ENCODE peak calls at places on chromosomes 5 and 9, in six cellular contexts. P, S, J, I, N and U are unnamed samples.

GRCh38 chr5:36029914-36030313 is 36.8 kb downstream of the UGT3A2 start:
- DNase-seq in I (no peak), P (peak), S (no peak), N (no peak), J (no peak), U (no peak)

GRCh38 chr5:88691945-88692868 is 190.8 kb downstream of the MEF2C start:
- DNase-seq in I (no peak), N (peak), J (peak), P (no peak), S (no peak), U (no peak)

GRCh38 chr5:174065528-174066189 is 20.2 kb downstream of the NSG2 start:
- DNase-seq in N (peak), P (no peak), J (peak), S (no peak), I (peak), U (no peak)

GRCh38 chr9:93672622-93673270 is 96.4 kb downstream of the PHF2 start:
- DNase-seq in J (no peak), N (no peak), S (peak), P (peak), I (peak), U (no peak)

GRCh38 chr5:176816791-176817272 is 6.5 kb downstream of the UNC5A start:
- DNase-seq in N (no peak), I (no peak), J (peak), P (no peak), S (no peak), U (no peak)

GRCh38 chr5:32767948-32768427 is 56.9 kb downstream of the NPR3 start:
- DNase-seq in S (no peak), N (peak), J (no peak), I (no peak), P (no peak), U (peak)

GRCh38 chr5:33482335-33482734 is 41.6 kb downstream of the TARS1 start:
- DNase-seq in J (peak), I (no peak), N (no peak), S (no peak), P (no peak), U (no peak)

GRCh38 chr9:87238545-87238944 is 259.1 kb upstream of the DAPK1 start:
- DNase-seq in P (no peak), S (no peak), J (no peak), N (no peak), I (no peak), U (no peak)

GRCh38 chr5:159504857-159505304 is 174.6 kb upstream of the IL12B start:
- DNase-seq in P (no peak), J (no peak), I (no peak), N (peak), S (no peak), U (peak)

GRCh38 chr5:77774981-77775772 is 962 bp downstream of the TBCA start:
- DNase-seq in I (no peak), S (no peak), N (no peak), J (no peak), P (no peak), U (peak)

GRCh38 chr9:33734911-33735310 is 60.5 kb upstream of the PRSS3 start:
- DNase-seq in P (no peak), I (no peak), J (no peak), S (no peak), N (no peak), U (no peak)

GRCh38 chr5:141515141-141515540 is 26.3 kb downstream of the PCDHGC5 start:
- DNase-seq in S (no peak), N (no peak), I (no peak), P (no peak), J (no peak), U (no peak)

GRCh38 chr9:113524460-113524859 is 60.9 kb downstream of the RGS3 start:
- DNase-seq in J (no peak), S (no peak), I (peak), P (no peak), N (no peak), U (no peak)

GRCh38 chr5:177455036-177455660 is 8.5 kb downstream of the PRR7 start:
- DNase-seq in P (peak), N (peak), I (peak), J (peak), S (peak), U (peak)

GRCh38 chr5:93831449-93831848 is 90.0 kb upstream of the POU5F2 start:
- DNase-seq in S (no peak), N (peak), I (no peak), J (no peak), P (no peak), U (peak)

GRCh38 chr9:91943447-91943846 is 6.6 kb downstream of the ROR2 start:
- DNase-seq in S (no peak), J (no peak), N (no peak), P (no peak), I (no peak), U (no peak)

GRCh38 chr9:100352727-100353505 is at the start of gene TEX10:
- DNase-seq in N (peak), I (peak), J (peak), P (peak), S (peak), U (peak)

GRCh38 chr9:93818795-93819472 is 136.2 kb downstream of the BARX1 start:
- DNase-seq in N (no peak), I (no peak), S (no peak), J (no peak), P (no peak), U (no peak)

GRCh38 chr9:89513836-89514235 is 15.9 kb upstream of the SEMA4D start:
- DNase-seq in I (no peak), N (no peak), S (no peak), J (no peak), P (no peak), U (no peak)

GRCh38 chr5:171595801-171596231 is 176.4 kb downstream of the FGF18 start:
- DNase-seq in J (no peak), P (no peak), S (no peak), I (no peak), N (peak), U (no peak)

GRCh38 chr9:98017306-98017705 is 34.2 kb downstream of the ANP32B start:
- DNase-seq in N (no peak), S (no peak), I (no peak), J (no peak), P (no peak), U (no peak)

GRCh38 chr9:80147866-80148265 is 576.1 kb downstream of the TLE4 start:
- DNase-seq in I (no peak), P (no peak), N (no peak), J (peak), S (no peak), U (no peak)

GRCh38 chr9:80143899-80144298 is 572.1 kb downstream of the TLE4 start:
- DNase-seq in N (no peak), S (no peak), J (no peak), I (no peak), P (no peak), U (no peak)

GRCh38 chr9:80144856-80145255 is 573.1 kb downstream of the TLE4 start:
- DNase-seq in N (no peak), J (no peak), S (no peak), P (no peak), I (no peak), U (no peak)

DNA sequence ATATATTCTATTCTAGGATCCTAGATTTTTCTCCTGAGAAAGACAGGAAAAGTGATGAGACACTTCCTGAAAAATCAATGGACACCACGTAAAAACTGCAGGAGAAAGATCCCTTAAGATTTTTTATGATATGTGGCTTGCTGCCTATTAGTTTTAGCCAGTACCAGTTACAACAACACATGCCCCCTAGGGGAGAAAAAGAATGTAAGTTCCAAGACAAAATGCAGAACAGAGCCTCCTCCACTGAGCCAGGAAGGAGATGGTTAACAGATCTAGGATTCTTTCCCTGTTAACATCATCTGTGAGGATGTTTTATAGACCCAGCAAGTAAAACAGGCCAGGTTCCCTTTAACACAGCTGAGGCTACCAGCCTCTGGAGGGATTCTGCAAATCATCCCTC is 574.7 kb downstream of the TLE4 start:
- DNase-seq in S (no peak), N (no peak), P (no peak), J (peak), I (no peak), U (no peak)
- TF ChIP-seq CTCF in S (no peak), N (no peak), P (peak), J (peak), I (no peak), U (no peak)

GRCh38 chr5:2848634-2849033 is 97.2 kb upstream of the IRX2 start:
- DNase-seq in I (no peak), P (no peak), S (no peak), J (peak), N (no peak), U (no peak)
- TF ChIP-seq CTCF in I (peak), P (no peak), S (no peak), J (peak), N (no peak), U (no peak)

DNA sequence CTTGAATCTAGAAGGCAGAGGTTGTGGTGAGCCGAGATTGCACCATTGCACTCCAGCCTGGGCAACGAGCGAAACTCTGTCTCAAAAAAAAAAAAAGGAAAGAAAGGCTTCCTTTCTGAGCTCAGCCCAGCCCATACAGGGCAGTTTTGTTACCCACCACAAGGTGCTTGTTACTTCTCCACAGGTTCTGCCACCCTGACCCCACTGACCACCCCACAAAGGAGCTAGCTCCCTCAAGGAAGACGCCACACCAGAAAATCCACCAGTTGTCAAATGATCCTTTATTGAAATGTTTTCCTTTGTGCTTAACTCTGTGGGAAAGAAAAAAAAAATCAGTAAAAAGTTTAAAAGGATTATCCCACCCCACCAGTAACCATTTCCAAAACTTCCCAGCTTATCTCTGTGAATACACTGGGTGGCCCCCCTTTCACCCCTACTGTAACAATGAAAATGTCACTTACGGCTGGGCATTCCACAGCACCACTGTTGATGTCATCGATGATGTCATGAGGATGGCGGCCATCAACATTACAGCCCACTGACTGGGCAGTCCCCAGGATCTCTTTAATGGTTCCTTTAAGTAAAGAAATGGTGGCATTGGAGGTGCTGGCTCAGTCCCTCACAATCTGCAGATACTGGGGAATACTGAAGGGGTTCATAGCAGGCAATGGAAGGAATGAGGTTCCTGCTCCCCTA is 3.6 kb downstream of the RPL12 start:
- DNase-seq in N (peak), I (no peak), S (no peak), P (no peak), J (no peak), U (no peak)
- TF ChIP-seq CTCF in N (no peak), I (no peak), S (no peak), P (no peak), J (no peak), U (no peak)

GRCh38 chr5:125874717-125875116 is 548.5 kb upstream of the GRAMD2B start:
- DNase-seq in S (no peak), J (no peak), P (no peak), N (no peak), I (no peak), U (no peak)
- TF ChIP-seq CTCF in S (no peak), J (no peak), P (no peak), N (no peak), I (no peak), U (no peak)